ENCODE peak calls at places on chromosomes 7 and 10, in nine cellular contexts. H, Y, I, W, X, C, N, J and M are unnamed samples.

GRCh38 chr10:133261726-133262325 is 14.8 kb downstream of the ADAM8 start:
- DNase-seq in Y (peak; percentile 42), C (peak; percentile 75), J (peak; percentile 78), I (peak; percentile 94), W (peak; percentile 86), X (peak; percentile 71), N (peak; percentile 94), H (peak; percentile 93), M (peak; percentile 79)

GRCh38 chr7:50092579-50093411 is at the start of gene ZPBP:
- DNase-seq in Y (peak; percentile 55), J (peak; percentile 51), C (peak; percentile 66), W (peak; percentile 24), I (peak; percentile 33), H (peak; percentile 76), N (peak; percentile 54), X (peak; percentile 27), M (peak; percentile 48)

GRCh38 chr7:130961128-130961601 is 227.2 kb upstream of the KLF14 start:
- DNase-seq in Y (peak; percentile 48), J (peak; percentile 81), I (no peak), H (peak; percentile 91), X (no peak), C (peak; percentile 78), W (no peak), N (no peak), M (peak; percentile 70)

GRCh38 chr7:105016083-105017075 is 2.4 kb downstream of the KMT2E start:
- DNase-seq in C (no peak), X (no peak), H (no peak), I (no peak), J (no peak), N (no peak), W (no peak), Y (peak; percentile 59), M (no peak)

GRCh38 chr7:108637049-108637621 is 67.5 kb downstream of the DNAJB9 start:
- DNase-seq in H (no peak), J (no peak), N (no peak), Y (no peak), C (no peak), W (no peak), X (no peak), I (no peak), M (no peak)

GRCh38 chr7:108497082-108497725 is 28.7 kb downstream of the PNPLA8 start:
- DNase-seq in N (peak; percentile 60), J (peak; percentile 33), W (peak; percentile 56), C (peak; percentile 59), Y (peak; percentile 74), X (peak; percentile 10), H (no peak), I (no peak), M (peak; percentile 30)

GRCh38 chr7:102390697-102391484 is 5.3 kb upstream of the PRKRIP1 start:
- DNase-seq in J (peak; percentile 63), X (peak; percentile 54), H (peak; percentile 89), C (peak; percentile 57), Y (peak; percentile 77), I (peak; percentile 81), W (peak; percentile 87), N (peak; percentile 78), M (peak; percentile 70)

GRCh38 chr7:31017036-31017747 is 34.9 kb upstream of the ADCYAP1R1 start:
- DNase-seq in N (no peak), X (no peak), H (no peak), I (no peak), Y (no peak), J (no peak), C (no peak), W (no peak), M (no peak)

GRCh38 chr7:76353744-76354143 is 5.0 kb downstream of the YWHAG start:
- DNase-seq in H (no peak), W (no peak), I (no peak), N (no peak), C (no peak), Y (no peak), X (no peak), J (no peak), M (no peak)

GRCh38 chr7:117210908-117211307 is 112.0 kb downstream of the WNT2 start:
- DNase-seq in W (no peak), Y (no peak), X (no peak), J (no peak), C (no peak), N (no peak), I (no peak), H (no peak), M (no peak)

GRCh38 chr7:137771679-137772078 is 75.1 kb downstream of the DGKI start:
- DNase-seq in I (no peak), J (no peak), X (no peak), N (no peak), C (no peak), Y (peak; percentile 69), H (no peak), W (peak; percentile 72), M (no peak)

GRCh38 chr7:129208667-129209066 is 16.2 kb upstream of the AHCYL2 start:
- DNase-seq in N (no peak), C (no peak), J (no peak), Y (no peak), W (no peak), X (no peak), I (peak; percentile 8), H (no peak), M (no peak)

GRCh38 chr10:127215882-127216281 is 19.5 kb upstream of the INSYN2A start:
- DNase-seq in J (no peak), C (no peak), N (no peak), Y (peak; percentile 34), X (no peak), H (no peak), I (no peak), W (no peak), M (no peak)

GRCh38 chr7:74475243-74475986 is 21.7 kb downstream of the GTF2IRD1 start:
- DNase-seq in N (no peak), C (no peak), Y (no peak), J (no peak), X (no peak), I (no peak), H (no peak), W (no peak), M (no peak)

GRCh38 chr10:50561816-50562215 is 61.9 kb downstream of the SGMS1 start:
- DNase-seq in N (no peak), Y (peak; percentile 34), W (no peak), J (no peak), X (no peak), C (peak; percentile 12), I (no peak), H (no peak), M (no peak)

GRCh38 chr10:102421645-102422585 is 1.3 kb downstream of the FBXL15 start:
- DNase-seq in N (peak; percentile 32), H (peak; percentile 76), W (no peak), I (peak; percentile 58), X (no peak), C (no peak), J (no peak), Y (peak; percentile 24), M (no peak)

GRCh38 chr10:44898665-44899064 is 12.5 kb upstream of the TMEM72 start:
- DNase-seq in X (no peak), Y (no peak), I (no peak), C (no peak), J (no peak), W (no peak), H (no peak), N (no peak), M (no peak)

GRCh38 chr10:71747808-71748523 is 25.4 kb downstream of the VSIR start:
- DNase-seq in I (no peak), H (no peak), X (no peak), C (no peak), J (no peak), Y (no peak), N (no peak), W (no peak), M (no peak)

GRCh38 chr7:39987641-39988347 is 37.7 kb downstream of the CDK13 start:
- DNase-seq in C (peak; percentile 68), J (peak; percentile 8), X (no peak), H (no peak), Y (no peak), I (no peak), W (no peak), N (peak; percentile 16), M (no peak)

GRCh38 chr10:69045441-69046300 is 42.2 kb upstream of the SRGN start:
- DNase-seq in W (no peak), Y (peak; percentile 81), I (no peak), C (peak; percentile 28), H (peak; percentile 69), X (no peak), N (no peak), J (no peak), M (peak; percentile 18)

GRCh38 chr10:118870467-118871243 is 115.9 kb upstream of the CACUL1 start:
- DNase-seq in W (peak; percentile 81), J (no peak), C (no peak), X (no peak), H (no peak), Y (peak; percentile 86), I (peak; percentile 39), N (peak; percentile 11), M (no peak)

GRCh38 chr10:84493951-84494848 is 165.8 kb downstream of the CCSER2 start:
- DNase-seq in H (no peak), X (no peak), Y (peak; percentile 24), W (peak; percentile 22), J (no peak), C (no peak), N (no peak), I (no peak), M (no peak)

GRCh38 chr10:87589653-87590052 is 70.0 kb upstream of the PAPSS2 start:
- DNase-seq in X (no peak), H (no peak), I (no peak), Y (peak; percentile 54), N (no peak), C (no peak), J (no peak), W (no peak), M (no peak)

GRCh38 chr7:148856891-148857290 is 27.2 kb downstream of the EZH2 start:
- DNase-seq in I (no peak), X (no peak), C (no peak), N (no peak), H (no peak), Y (peak; percentile 45), J (no peak), W (no peak), M (no peak)

GRCh38 chr10:70430489-70431445 is 10.7 kb downstream of the NODAL start:
- DNase-seq in J (no peak), W (no peak), X (no peak), H (peak; percentile 45), Y (peak; percentile 97), I (peak; percentile 52), C (no peak), N (no peak), M (no peak)

GRCh38 chr7:122913608-122914007 is 27.3 kb upstream of the CADPS2 start:
- DNase-seq in C (no peak), Y (no peak), N (no peak), X (no peak), J (no peak), I (no peak), H (no peak), W (no peak), M (no peak)

GRCh38 chr7:98210513-98211220 is 572 bp upstream of the BHLHA15 start:
- DNase-seq in H (peak; percentile 55), N (no peak), Y (peak; percentile 10), I (peak; percentile 44), C (no peak), X (no peak), W (peak; percentile 60), J (no peak), M (no peak)

GRCh38 chr7:44309271-44310091 is 15.9 kb downstream of the CAMK2B start:
- DNase-seq in Y (peak; percentile 59), C (peak; percentile 20), X (peak; percentile 26), N (no peak), J (no peak), H (peak; percentile 76), W (peak; percentile 71), I (peak; percentile 78), M (no peak)

GRCh38 chr7:45601094-45601493 is 26.9 kb downstream of the ADCY1 start:
- DNase-seq in I (no peak), J (no peak), H (peak; percentile 13), W (no peak), C (no peak), X (no peak), N (no peak), Y (no peak), M (no peak)

GRCh38 chr10:69709366-69709941 is 79.4 kb downstream of the FAM241B start:
- DNase-seq in H (no peak), X (no peak), J (no peak), Y (no peak), W (no peak), C (no peak), N (peak; percentile 60), I (no peak), M (no peak)

GRCh38 chr7:126809188-126809587 is 443.6 kb downstream of the GRM8 start:
- DNase-seq in H (no peak), C (no peak), I (no peak), X (no peak), Y (no peak), N (no peak), W (no peak), J (no peak), M (no peak)